ENCODE peak calls at places on chromosomes 3 and 15, in four cellular contexts. Q is fibroblast of lung, R is heart right ventricle, X is bronchial epithelial cell. H is an unnamed sample.

GRCh38 chr15:80780416-80781221 is 1.4 kb downstream of the CEMIP start:
- DNase-seq in Q (peak; percentile 53), R (peak; percentile 63), X (peak; percentile 20), H (no peak)

GRCh38 chr3:179973931-179974361 is 62.8 kb downstream of the PEX5L start:
- DNase-seq in Q (no peak), R (no peak), X (no peak), H (no peak)

GRCh38 chr15:100008258-100008657 is 275.0 kb upstream of the LYSMD4 start:
- DNase-seq in Q (no peak), R (no peak), X (peak; percentile 68), H (no peak)

GRCh38 chr3:64650710-64651109 is 37.1 kb downstream of the ADAMTS9 start:
- DNase-seq in Q (peak; percentile 27), R (no peak), X (peak; percentile 21), H (peak; percentile 56)

GRCh38 chr3:24410861-24411260 is 83.8 kb downstream of the THRB start:
- DNase-seq in Q (no peak), R (no peak), X (no peak), H (no peak)

GRCh38 chr3:147419062-147419701 is 10.0 kb downstream of the ZIC1 start:
- DNase-seq in Q (peak; percentile 57), R (no peak), X (no peak), H (no peak)

GRCh38 chr15:25183581-25184330 is 229.0 kb downstream of the SNRPN start:
- DNase-seq in Q (no peak), R (no peak), X (no peak), H (no peak)

GRCh38 chr15:71042356-71042922 is 72.8 kb upstream of the THSD4 start:
- DNase-seq in Q (no peak), R (no peak), X (peak; percentile 35), H (no peak)

GRCh38 chr3:157499342-157499963 is 3.8 kb downstream of the VEPH1 start:
- DNase-seq in Q (no peak), R (peak; percentile 8), X (peak; percentile 43), H (no peak)

GRCh38 chr3:117873236-117873635 is 1161.4 kb downstream of the IGSF11 start:
- DNase-seq in Q (peak; percentile 36), R (peak; percentile 12), X (no peak), H (no peak)

GRCh38 chr3:42749753-42750231 is 23.3 kb downstream of the CCDC13 start:
- DNase-seq in Q (peak; percentile 30), R (no peak), X (no peak), H (no peak)

GRCh38 chr3:188396251-188396650 is 242.3 kb downstream of the LPP start:
- DNase-seq in Q (no peak), R (no peak), X (peak; percentile 88), H (no peak)

GRCh38 chr3:180913582-180914404 is 1.3 kb downstream of the FXR1 start:
- DNase-seq in Q (peak; percentile 48), R (no peak), X (peak; percentile 9), H (no peak)

GRCh38 chr3:46694520-46694919 is 1.0 kb upstream of the ALS2CL start:
- DNase-seq in Q (no peak), R (no peak), X (no peak), H (no peak)

GRCh38 chr3:46692566-46692983 is 904 bp downstream of the ALS2CL start:
- DNase-seq in Q (no peak), R (peak; percentile 31), X (peak; percentile 95), H (no peak)

GRCh38 chr3:46695177-46695961 is 1.9 kb upstream of the ALS2CL start:
- DNase-seq in Q (no peak), R (peak; percentile 65), X (peak; percentile 66), H (no peak)

GRCh38 chr3:46693897-46694235 is 387 bp upstream of the ALS2CL start:
- DNase-seq in Q (no peak), R (no peak), X (no peak), H (no peak)

DNA sequence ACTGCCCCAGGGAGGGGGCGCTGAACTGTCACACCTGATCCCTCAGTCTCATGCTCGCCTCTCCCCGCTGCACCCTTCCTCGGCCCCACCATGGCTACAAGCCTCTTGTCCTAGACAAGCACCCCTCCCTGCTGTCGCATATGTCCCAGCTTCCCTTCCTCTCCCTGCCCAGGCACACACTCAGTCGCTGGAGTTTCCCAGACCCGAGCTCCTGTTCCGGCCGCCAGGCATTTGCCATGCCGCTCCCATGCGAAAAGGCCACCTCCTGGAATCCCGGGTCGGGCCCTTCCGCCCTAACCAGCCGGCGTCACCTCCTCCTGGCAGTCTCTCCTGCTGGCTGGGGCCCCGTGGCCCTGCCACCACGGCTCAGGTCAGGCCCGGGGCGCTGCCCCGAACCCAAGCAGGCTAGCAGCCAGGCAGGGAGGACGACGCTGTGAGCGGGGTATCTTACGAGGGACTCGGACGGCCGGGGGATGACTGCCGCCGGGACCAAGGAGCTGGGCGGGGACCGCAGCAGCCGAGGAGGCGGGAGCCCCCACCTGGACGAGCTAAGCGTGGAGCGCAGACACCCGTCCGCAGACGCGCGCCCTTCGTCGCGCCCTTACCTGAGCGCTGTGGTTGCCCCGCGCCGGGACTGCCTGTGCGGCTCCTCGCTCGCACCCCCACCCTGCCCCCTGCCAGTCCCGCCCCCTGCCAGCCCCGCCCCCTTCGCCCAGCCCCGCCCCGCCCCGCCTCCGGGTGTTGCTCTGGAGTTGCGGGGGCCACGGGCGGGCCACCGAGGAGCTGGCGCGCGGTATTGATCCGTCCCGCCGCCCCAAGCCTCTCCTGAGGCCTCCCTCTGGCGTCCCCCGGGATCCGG is at the start of gene ALS2CL:
- DNase-seq in Q (no peak), R (peak; percentile 69), X (peak; percentile 51), H (no peak)
- TF ChIP-seq CTCF in Q (no peak), R (no peak), X (peak; percentile 4), H (no peak)

GRCh38 chr3:149058199-149058598 is 28.1 kb downstream of the HLTF start:
- DNase-seq in Q (no peak), R (no peak), X (no peak), H (no peak)
- H3K36me3 ChIP-seq in Q (peaks cover 7% of the 10 kb centered on the region), R (peaks cover 24% of the 10 kb centered on the region), X (peaks cover 3% of the 10 kb centered on the region), H (peaks cover 2% of the 10 kb centered on the region)

DNA sequence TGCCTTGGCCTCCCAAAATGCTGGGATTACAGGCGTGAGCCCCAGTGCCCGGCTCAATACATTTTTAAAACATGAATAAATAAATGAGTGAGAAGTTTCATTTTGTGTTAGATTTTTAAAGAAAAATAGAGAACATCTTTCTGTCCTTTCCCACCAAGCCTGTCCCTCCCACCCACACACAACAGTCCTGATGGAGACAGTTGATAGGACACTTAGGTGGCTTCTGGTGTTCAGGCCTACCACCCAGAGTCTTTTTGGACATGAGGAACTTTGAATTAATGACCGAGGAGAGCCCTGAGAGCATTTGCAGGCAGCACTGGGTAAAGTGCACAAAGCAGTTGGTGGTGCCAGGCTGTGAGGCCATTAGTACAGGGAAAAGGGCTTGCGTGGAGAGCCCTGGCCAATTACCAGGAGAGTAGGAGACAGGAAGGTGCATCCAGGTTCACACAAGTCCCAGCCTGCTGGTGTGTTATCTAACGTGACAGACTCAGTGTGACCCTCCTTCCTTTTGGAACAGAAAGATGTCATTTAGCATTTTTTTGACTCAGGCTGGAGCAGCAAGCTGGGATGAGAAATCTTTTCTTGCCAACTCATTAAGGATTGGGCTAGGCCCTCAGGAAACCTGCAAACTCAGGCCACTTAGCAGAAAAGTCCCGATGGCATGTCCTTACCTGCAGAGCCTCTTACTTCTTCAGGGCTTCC is 103.6 kb downstream of the PDCD6IP start:
- DNase-seq in Q (no peak), R (no peak), X (peak; percentile 85), H (no peak)
- H3K4me3 ChIP-seq in Q (no peak overlapping the region), R (no peak overlapping the region), X (no peak overlapping the region), H (no peak overlapping the region)

DNA sequence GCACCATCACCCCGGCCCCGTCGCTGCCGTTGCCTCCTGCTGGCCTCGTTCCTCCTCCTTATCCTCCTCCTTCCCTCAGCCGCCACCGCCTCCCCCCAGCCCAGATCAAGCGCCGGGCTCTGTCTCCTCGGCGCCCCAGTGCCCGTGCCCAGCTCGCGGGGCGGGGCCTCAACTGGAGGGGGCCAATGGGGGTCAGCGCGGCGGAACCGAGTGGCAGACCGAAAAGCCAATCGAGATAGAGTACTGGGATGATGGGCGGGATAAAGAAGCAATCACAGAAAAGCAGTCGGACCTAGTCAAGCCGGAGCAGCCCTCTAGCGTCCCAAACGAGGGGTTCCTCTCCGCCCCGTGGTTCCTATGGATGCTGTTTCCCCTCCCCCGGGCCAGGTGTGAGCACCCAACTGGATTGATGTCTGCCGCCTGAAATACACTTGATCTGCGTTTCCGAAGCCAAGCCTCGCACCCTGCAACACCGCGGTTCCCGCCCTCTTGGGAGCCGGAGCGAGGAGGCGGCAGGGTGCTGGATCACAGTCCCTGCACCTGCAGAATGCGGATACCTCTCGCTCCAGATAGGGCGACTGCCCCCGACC is at the start of gene FRMD5:
- DNase-seq in Q (peak; percentile 96), R (peak; percentile 81), X (peak; percentile 92), H (peak; percentile 75)
- TF ChIP-seq CTCF in Q (peak; percentile 62), R (no peak), X (peak; percentile 58), H (peak; percentile 69)

DNA sequence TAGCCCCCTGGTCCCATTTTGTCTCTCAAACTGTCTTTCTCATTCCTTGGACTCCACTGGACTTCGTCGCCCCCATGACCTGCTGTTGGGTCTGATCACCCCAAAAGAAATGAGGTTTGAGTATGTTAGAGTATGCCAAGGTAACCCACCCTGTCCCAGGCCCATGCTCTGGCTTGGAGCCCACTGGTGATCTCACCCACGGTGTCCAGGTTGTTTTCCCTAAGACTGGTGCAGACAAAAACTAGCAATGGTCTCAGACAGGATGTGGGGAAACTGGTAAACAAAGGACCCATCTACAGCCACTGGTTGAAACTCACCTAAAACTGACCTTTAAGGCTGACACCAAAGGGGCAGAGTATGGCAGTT is 38.9 kb downstream of the EFCAB12 start:
- DNase-seq in Q (no peak), R (no peak), X (no peak), H (no peak)
- H3K36me3 ChIP-seq in Q (peaks cover 14% of the 10 kb centered on the region), R (no peaks in the 10 kb centered on the region), X (peaks cover 7% of the 10 kb centered on the region), H (peaks cover 11% of the 10 kb centered on the region)

GRCh38 chr3:97971679-97972567 is at the start of gene RIOX2:
- DNase-seq in Q (peak; percentile 63), R (peak; percentile 81), X (peak; percentile 84), H (no peak)

GRCh38 chr3:97970929-97971460 is 1.2 kb downstream of the RIOX2 start:
- DNase-seq in Q (no peak), R (no peak), X (no peak), H (no peak)

GRCh38 chr3:97968376-97968775 is 3.9 kb downstream of the RIOX2 start:
- DNase-seq in Q (no peak), R (no peak), X (no peak), H (no peak)

GRCh38 chr3:97969541-97969940 is 2.7 kb downstream of the RIOX2 start:
- DNase-seq in Q (no peak), R (no peak), X (no peak), H (no peak)

DNA sequence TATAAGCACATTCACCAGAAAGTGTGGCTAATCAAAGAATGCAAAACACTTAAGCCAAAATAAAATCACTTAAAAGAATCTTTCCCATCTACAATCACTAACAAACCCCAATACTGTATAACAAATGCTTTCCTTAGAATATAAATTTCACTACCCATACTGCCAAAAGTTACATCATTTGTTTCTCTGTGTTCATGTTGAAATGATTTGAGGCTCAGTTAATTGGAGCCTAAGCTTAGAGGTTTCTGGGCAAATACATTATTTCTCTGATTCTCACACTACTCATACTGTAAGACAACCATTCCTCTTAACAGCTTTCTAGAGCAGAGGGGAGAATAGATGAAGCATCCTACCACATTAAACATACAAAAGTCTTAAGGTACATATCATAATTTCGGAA is 2.1 kb downstream of the RIOX2 start:
- DNase-seq in Q (peak; percentile 21), R (no peak), X (no peak), H (no peak)
- H3K4me3 ChIP-seq in Q (peak overlapping the region; percentile 71), R (no peak overlapping the region), X (no peak overlapping the region), H (no peak overlapping the region)

DNA sequence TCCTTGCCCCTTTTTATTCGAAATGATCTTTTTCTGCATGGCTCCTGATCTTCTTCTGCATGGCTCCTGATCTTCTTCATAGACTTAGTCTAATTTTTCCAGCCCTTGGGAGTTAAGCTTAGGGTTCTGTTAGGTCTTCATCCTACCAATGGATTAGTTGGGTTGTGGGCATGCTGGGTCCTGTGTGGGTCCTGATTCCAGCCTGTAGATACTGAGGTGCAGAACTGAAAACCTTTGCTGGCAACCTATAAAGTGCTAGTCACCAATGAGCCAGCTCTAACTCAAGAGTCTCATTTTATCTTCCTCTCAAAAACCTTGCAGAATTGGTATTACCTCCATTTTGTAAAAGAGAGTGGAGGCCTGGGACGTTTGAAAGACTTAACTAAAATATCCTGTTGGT is 229.2 kb downstream of the CLSTN2 start:
- DNase-seq in Q (no peak), R (no peak), X (no peak), H (no peak)
- TF ChIP-seq CTCF in Q (no peak), R (no peak), X (no peak), H (no peak)

H was measured in BJ.